ENCODE peak calls at places on chromosomes 4 and X, in seven cellular contexts. One of them, this sample, is unnamed. For H3K4me1, the result is how much of the 10 kb centered on the place peaks cover.

GRCh38 chr4:147794787-147795413 is 63.0 kb downstream of the ARHGAP10 start:
- DNase-seq in K562: no peak
- DNase-seq in breast epithelium: no peak
- DNase-seq in transverse colon: no peak
- DNase-seq in A549: no peak
- DNase-seq in uterus: no peak
- DNase-seq in stomach: no peak
- DNase-seq in this sample: no peak

GRCh38 chrX:14554132-14554715 is 24.9 kb downstream of the GLRA2 start:
- DNase-seq in K562: no peak
- DNase-seq in breast epithelium: no peak
- DNase-seq in transverse colon: no peak
- DNase-seq in A549: no peak
- DNase-seq in uterus: no peak
- DNase-seq in stomach: no peak
- DNase-seq in this sample: peak

GRCh38 chr4:176277162-176277904 is 8.3 kb upstream of the ASB5 start:
- DNase-seq in K562: peak
- DNase-seq in breast epithelium: no peak
- DNase-seq in transverse colon: peak
- DNase-seq in A549: peak
- DNase-seq in uterus: peak
- DNase-seq in stomach: peak
- DNase-seq in this sample: peak

GRCh38 chrX:139533444-139533843 is 2.9 kb downstream of the F9 start:
- DNase-seq in K562: no peak
- DNase-seq in breast epithelium: no peak
- DNase-seq in transverse colon: no peak
- DNase-seq in A549: no peak
- DNase-seq in uterus: no peak
- DNase-seq in stomach: no peak
- DNase-seq in this sample: no peak

GRCh38 chrX:31070057-31070468 is 1.8 kb downstream of the FTHL17 start:
- DNase-seq in K562: no peak
- DNase-seq in breast epithelium: no peak
- DNase-seq in transverse colon: no peak
- DNase-seq in A549: no peak
- DNase-seq in uterus: no peak
- DNase-seq in stomach: no peak
- DNase-seq in this sample: no peak

GRCh38 chrX:124256209-124256608 is 76.3 kb upstream of the TEX13D start:
- DNase-seq in K562: no peak
- DNase-seq in breast epithelium: no peak
- DNase-seq in transverse colon: no peak
- DNase-seq in A549: no peak
- DNase-seq in uterus: no peak
- DNase-seq in stomach: no peak
- DNase-seq in this sample: no peak

GRCh38 chrX:46572295-46572936 is 1.1 kb upstream of the CHST7 start:
- DNase-seq in K562: no peak
- DNase-seq in breast epithelium: no peak
- DNase-seq in transverse colon: no peak
- DNase-seq in A549: no peak
- DNase-seq in uterus: no peak
- DNase-seq in stomach: no peak
- DNase-seq in this sample: no peak

GRCh38 chr4:88353324-88353723 is 25.3 kb upstream of the HERC6 start:
- DNase-seq in K562: no peak
- DNase-seq in breast epithelium: no peak
- DNase-seq in transverse colon: no peak
- DNase-seq in A549: no peak
- DNase-seq in uterus: no peak
- DNase-seq in stomach: no peak
- DNase-seq in this sample: no peak

GRCh38 chr4:128565565-128566186 is 243.8 kb upstream of the JADE1 start:
- DNase-seq in K562: peak
- DNase-seq in breast epithelium: no peak
- DNase-seq in transverse colon: peak
- DNase-seq in A549: peak
- DNase-seq in uterus: peak
- DNase-seq in stomach: peak
- DNase-seq in this sample: peak

GRCh38 chr4:183588169-183588675 is 70.8 kb downstream of the RWDD4 start:
- DNase-seq in K562: no peak
- DNase-seq in breast epithelium: no peak
- DNase-seq in transverse colon: no peak
- DNase-seq in A549: no peak
- DNase-seq in uterus: peak
- DNase-seq in stomach: no peak
- DNase-seq in this sample: peak

GRCh38 chrX:38987135-38987780 is 186.0 kb downstream of the MID1IP1 start:
- DNase-seq in K562: no peak
- DNase-seq in breast epithelium: no peak
- DNase-seq in transverse colon: peak
- DNase-seq in A549: no peak
- DNase-seq in uterus: no peak
- DNase-seq in stomach: no peak
- DNase-seq in this sample: no peak

GRCh38 chr4:123952530-123953274 is 556.1 kb downstream of the SPRY1 start:
- DNase-seq in K562: no peak
- DNase-seq in breast epithelium: no peak
- DNase-seq in transverse colon: no peak
- DNase-seq in A549: no peak
- DNase-seq in uterus: no peak
- DNase-seq in stomach: no peak
- DNase-seq in this sample: no peak

GRCh38 chr4:1204828-1205591 is 32.6 kb upstream of the SPON2 start:
- DNase-seq in K562: no peak
- DNase-seq in breast epithelium: peak
- DNase-seq in transverse colon: peak
- DNase-seq in A549: no peak
- DNase-seq in uterus: peak
- DNase-seq in stomach: peak
- DNase-seq in this sample: no peak

GRCh38 chrX:39427492-39428289 is 626.4 kb downstream of the MID1IP1 start:
- DNase-seq in K562: no peak
- DNase-seq in breast epithelium: no peak
- DNase-seq in transverse colon: no peak
- DNase-seq in A549: peak
- DNase-seq in uterus: no peak
- DNase-seq in stomach: no peak
- DNase-seq in this sample: no peak

GRCh38 chr4:176034498-176034897 is 31.1 kb upstream of the WDR17 start:
- DNase-seq in K562: peak
- DNase-seq in breast epithelium: no peak
- DNase-seq in transverse colon: no peak
- DNase-seq in A549: peak
- DNase-seq in uterus: no peak
- DNase-seq in stomach: no peak
- DNase-seq in this sample: no peak

GRCh38 chrX:17442898-17443297 is 67.9 kb downstream of the NHS start:
- DNase-seq in K562: no peak
- DNase-seq in breast epithelium: no peak
- DNase-seq in transverse colon: no peak
- DNase-seq in A549: peak
- DNase-seq in uterus: no peak
- DNase-seq in stomach: no peak
- DNase-seq in this sample: no peak

GRCh38 chr4:2285665-2286381 is 23.9 kb upstream of the MXD4 start:
- DNase-seq in K562: no peak
- DNase-seq in breast epithelium: no peak
- DNase-seq in transverse colon: peak
- DNase-seq in A549: no peak
- DNase-seq in uterus: no peak
- DNase-seq in stomach: no peak
- DNase-seq in this sample: no peak

DNA sequence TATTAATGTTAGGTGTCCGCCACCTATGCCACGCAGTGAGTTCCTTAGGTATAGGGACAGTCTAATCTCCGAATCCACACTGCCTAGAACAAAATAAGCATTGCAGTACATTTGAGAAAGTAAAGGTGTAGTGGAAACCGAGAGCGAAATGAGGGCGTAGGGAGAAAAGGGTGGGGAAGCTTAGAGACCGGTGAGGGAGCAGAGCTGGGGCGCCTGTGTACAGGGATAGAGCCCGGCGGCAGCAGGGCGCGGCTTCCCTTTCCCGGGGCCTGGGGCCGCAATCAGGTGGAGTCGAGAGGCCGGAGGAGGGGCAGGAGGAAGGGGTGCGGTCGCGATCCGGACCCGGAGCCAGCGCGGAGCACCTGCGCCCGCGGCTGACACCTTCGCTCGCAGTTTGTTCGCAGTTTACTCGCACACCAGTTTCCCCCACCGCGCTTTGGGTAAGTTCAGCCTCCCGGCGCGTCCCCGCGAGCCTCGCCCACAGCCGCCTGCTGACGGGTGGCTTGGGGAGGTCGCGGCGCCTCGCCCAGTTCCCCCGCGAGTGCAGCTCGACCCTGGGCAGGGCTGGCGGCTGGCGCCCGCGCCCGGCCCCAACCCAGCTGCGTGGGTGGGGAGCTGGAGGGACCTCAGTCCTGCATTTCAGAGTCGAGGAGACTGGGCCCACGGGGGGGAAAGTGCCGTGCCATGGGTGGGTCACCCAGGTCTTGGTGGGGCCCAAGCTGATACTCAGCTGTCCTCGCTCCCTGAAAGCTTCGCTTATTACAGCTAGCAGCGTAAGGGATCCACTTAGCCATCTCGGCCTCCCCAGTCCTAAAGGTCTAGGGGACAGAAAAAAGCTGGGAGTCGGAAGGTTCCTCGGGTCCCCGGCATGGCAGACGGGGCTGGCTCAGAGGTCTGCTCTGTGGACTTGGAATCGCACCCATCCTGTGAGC is at the start of gene ANXA3:
- DNase-seq in K562: peak
- DNase-seq in breast epithelium: peak
- DNase-seq in transverse colon: peak
- DNase-seq in A549: no peak
- DNase-seq in uterus: no peak
- DNase-seq in stomach: peak
- DNase-seq in this sample: no peak
- TF ChIP-seq POLR2A in K562: no peak
- TF ChIP-seq POLR2A in breast epithelium: peak
- TF ChIP-seq POLR2A in transverse colon: peak
- TF ChIP-seq POLR2A in A549: no peak
- TF ChIP-seq POLR2A in uterus: no peak
- TF ChIP-seq POLR2A in stomach: no peak
- TF ChIP-seq POLR2A in this sample: no peak

GRCh38 chr4:74111990-74112389 is 13.0 kb upstream of the CXCL2 start:
- DNase-seq in K562: no peak
- DNase-seq in breast epithelium: peak
- DNase-seq in transverse colon: peak
- DNase-seq in A549: no peak
- DNase-seq in uterus: no peak
- DNase-seq in stomach: no peak
- DNase-seq in this sample: no peak
- H3K4me1 ChIP-seq in K562: under half
- H3K4me1 ChIP-seq in breast epithelium: under half
- H3K4me1 ChIP-seq in transverse colon: under half
- H3K4me1 ChIP-seq in A549: half or more
- H3K4me1 ChIP-seq in uterus: under half
- H3K4me1 ChIP-seq in stomach: under half
- H3K4me1 ChIP-seq in this sample: under half

GRCh38 chrX:50035119-50035518 is 112.7 kb downstream of the CLCN5 start:
- DNase-seq in K562: no peak
- DNase-seq in breast epithelium: no peak
- DNase-seq in transverse colon: no peak
- DNase-seq in A549: no peak
- DNase-seq in uterus: no peak
- DNase-seq in stomach: no peak
- DNase-seq in this sample: no peak
- H3K4me3 ChIP-seq in K562: no peak
- H3K4me3 ChIP-seq in breast epithelium: no peak
- H3K4me3 ChIP-seq in transverse colon: no peak
- H3K4me3 ChIP-seq in A549: no peak
- H3K4me3 ChIP-seq in uterus: no peak
- H3K4me3 ChIP-seq in stomach: no peak
- H3K4me3 ChIP-seq in this sample: no peak

DNA sequence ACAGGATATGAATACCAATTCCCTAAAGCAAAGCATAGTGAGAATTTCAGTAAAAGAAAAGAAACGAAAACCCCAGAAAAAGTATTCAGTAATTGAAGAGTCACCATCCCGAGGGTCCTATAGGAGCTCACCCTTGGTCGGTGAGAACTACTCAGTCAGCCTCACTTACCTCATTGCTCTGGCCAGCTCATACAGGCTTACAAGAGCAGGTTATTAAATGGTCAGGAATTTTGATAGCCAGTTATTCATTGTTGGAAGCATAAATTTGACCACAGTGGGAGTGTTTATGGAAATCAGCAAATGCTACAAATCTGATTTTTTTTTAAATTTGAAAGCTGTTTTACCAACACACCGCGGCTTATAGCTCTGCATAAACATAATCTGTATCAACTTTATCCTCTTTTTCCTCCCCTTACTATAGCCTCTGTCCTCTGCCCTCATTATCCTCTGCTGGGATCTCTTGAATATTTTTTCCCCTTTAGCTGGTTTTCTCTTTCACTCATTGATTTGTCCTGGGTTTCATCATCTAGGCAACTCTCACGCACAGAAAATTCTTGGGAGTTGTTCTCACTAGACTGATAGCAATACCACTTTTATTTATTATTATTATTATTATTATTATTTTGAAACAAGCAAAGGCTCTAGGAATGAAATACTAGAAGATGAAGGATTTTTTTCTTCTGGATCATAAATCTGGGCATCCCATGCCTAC is 11.1 kb upstream of the CXCL2 start:
- DNase-seq in K562: no peak
- DNase-seq in breast epithelium: no peak
- DNase-seq in transverse colon: no peak
- DNase-seq in A549: peak
- DNase-seq in uterus: no peak
- DNase-seq in stomach: no peak
- DNase-seq in this sample: no peak
- TF ChIP-seq POLR2A in K562: no peak
- TF ChIP-seq POLR2A in breast epithelium: no peak
- TF ChIP-seq POLR2A in transverse colon: no peak
- TF ChIP-seq POLR2A in A549: no peak
- TF ChIP-seq POLR2A in uterus: no peak
- TF ChIP-seq POLR2A in stomach: no peak
- TF ChIP-seq POLR2A in this sample: no peak

This sample was measured in adrenal gland.